ENCODE peak calls at places on chromosomes 4 and X, in five cellular contexts. One of them, this sample, is unnamed.

GRCh38 chr4:76011700-76012387 is 4.5 kb upstream of the CXCL9 start:
- DNase-seq in AG10803: peak
- DNase-seq in skeletal muscle cell: peak
- DNase-seq in dorsolateral prefrontal cortex: no peak
- DNase-seq in HCT116: no peak
- DNase-seq in this sample: peak

GRCh38 chr4:89482926-89483595 is 175.5 kb upstream of the GPRIN3 start:
- DNase-seq in AG10803: no peak
- DNase-seq in skeletal muscle cell: no peak
- DNase-seq in dorsolateral prefrontal cortex: no peak
- DNase-seq in HCT116: no peak
- DNase-seq in this sample: no peak

GRCh38 chr4:138522366-138522765 is 280.2 kb upstream of the SLC7A11 start:
- DNase-seq in AG10803: peak
- DNase-seq in skeletal muscle cell: no peak
- DNase-seq in dorsolateral prefrontal cortex: no peak
- DNase-seq in HCT116: peak
- DNase-seq in this sample: no peak

GRCh38 chr4:114005569-114006442 is 26.4 kb upstream of the ARSJ start:
- DNase-seq in AG10803: peak
- DNase-seq in skeletal muscle cell: peak
- DNase-seq in dorsolateral prefrontal cortex: no peak
- DNase-seq in HCT116: no peak
- DNase-seq in this sample: no peak

GRCh38 chr4:75502671-75503070 is 11.5 kb downstream of the RCHY1 start:
- DNase-seq in AG10803: no peak
- DNase-seq in skeletal muscle cell: no peak
- DNase-seq in dorsolateral prefrontal cortex: no peak
- DNase-seq in HCT116: no peak
- DNase-seq in this sample: no peak

GRCh38 chr4:10285028-10285427 is 168.4 kb upstream of the WDR1 start:
- DNase-seq in AG10803: no peak
- DNase-seq in skeletal muscle cell: no peak
- DNase-seq in dorsolateral prefrontal cortex: no peak
- DNase-seq in HCT116: no peak
- DNase-seq in this sample: no peak

GRCh38 chr4:187558391-187558790 is 437.2 kb upstream of the ZFP42 start:
- DNase-seq in AG10803: no peak
- DNase-seq in skeletal muscle cell: no peak
- DNase-seq in dorsolateral prefrontal cortex: no peak
- DNase-seq in HCT116: no peak
- DNase-seq in this sample: no peak

GRCh38 chr4:183658362-183659028 is 490 bp downstream of the RWDD4 start:
- DNase-seq in AG10803: peak
- DNase-seq in skeletal muscle cell: no peak
- DNase-seq in dorsolateral prefrontal cortex: no peak
- DNase-seq in HCT116: no peak
- DNase-seq in this sample: no peak

GRCh38 chrX:6002056-6002455 is 226.6 kb downstream of the NLGN4X start:
- DNase-seq in AG10803: no peak
- DNase-seq in skeletal muscle cell: no peak
- DNase-seq in dorsolateral prefrontal cortex: no peak
- DNase-seq in HCT116: no peak
- DNase-seq in this sample: no peak

GRCh38 chr4:68176904-68177303 is 47.2 kb upstream of the TMPRSS11F start:
- DNase-seq in AG10803: no peak
- DNase-seq in skeletal muscle cell: no peak
- DNase-seq in dorsolateral prefrontal cortex: no peak
- DNase-seq in HCT116: no peak
- DNase-seq in this sample: no peak

GRCh38 chr4:140037353-140038030 is 116.5 kb downstream of the MAML3 start:
- DNase-seq in AG10803: peak
- DNase-seq in skeletal muscle cell: peak
- DNase-seq in dorsolateral prefrontal cortex: no peak
- DNase-seq in HCT116: no peak
- DNase-seq in this sample: peak

GRCh38 chrX:149508467-149508866 is 3.4 kb upstream of the IDS start:
- DNase-seq in AG10803: no peak
- DNase-seq in skeletal muscle cell: no peak
- DNase-seq in dorsolateral prefrontal cortex: no peak
- DNase-seq in HCT116: no peak
- DNase-seq in this sample: no peak

GRCh38 chr4:158053801-158054200 is 119.0 kb downstream of the GASK1B start:
- DNase-seq in AG10803: no peak
- DNase-seq in skeletal muscle cell: no peak
- DNase-seq in dorsolateral prefrontal cortex: no peak
- DNase-seq in HCT116: no peak
- DNase-seq in this sample: no peak

GRCh38 chr4:110949516-110949915 is 326.6 kb upstream of the PITX2 start:
- DNase-seq in AG10803: no peak
- DNase-seq in skeletal muscle cell: no peak
- DNase-seq in dorsolateral prefrontal cortex: no peak
- DNase-seq in HCT116: no peak
- DNase-seq in this sample: no peak

GRCh38 chrX:12308420-12308819 is 170.1 kb downstream of the FRMPD4 start:
- DNase-seq in AG10803: no peak
- DNase-seq in skeletal muscle cell: no peak
- DNase-seq in dorsolateral prefrontal cortex: peak
- DNase-seq in HCT116: no peak
- DNase-seq in this sample: no peak

GRCh38 chrX:49627030-49627777 is 28.4 kb downstream of the GAGE1 start:
- DNase-seq in AG10803: peak
- DNase-seq in skeletal muscle cell: no peak
- DNase-seq in dorsolateral prefrontal cortex: no peak
- DNase-seq in HCT116: peak
- DNase-seq in this sample: no peak

GRCh38 chr4:5474756-5475155 is 233.6 kb downstream of the EVC2 start:
- DNase-seq in AG10803: peak
- DNase-seq in skeletal muscle cell: no peak
- DNase-seq in dorsolateral prefrontal cortex: no peak
- DNase-seq in HCT116: no peak
- DNase-seq in this sample: no peak

GRCh38 chrX:55489315-55490009 is at the start of gene USP51:
- DNase-seq in AG10803: peak
- DNase-seq in skeletal muscle cell: no peak
- DNase-seq in dorsolateral prefrontal cortex: peak
- DNase-seq in HCT116: no peak
- DNase-seq in this sample: no peak

GRCh38 chr4:1026115-1026514 is 14.7 kb downstream of the FGFRL1 start:
- DNase-seq in AG10803: no peak
- DNase-seq in skeletal muscle cell: no peak
- DNase-seq in dorsolateral prefrontal cortex: no peak
- DNase-seq in HCT116: no peak
- DNase-seq in this sample: no peak

GRCh38 chr4:24690436-24690835 is 104.9 kb upstream of the SOD3 start:
- DNase-seq in AG10803: peak
- DNase-seq in skeletal muscle cell: peak
- DNase-seq in dorsolateral prefrontal cortex: no peak
- DNase-seq in HCT116: no peak
- DNase-seq in this sample: no peak

GRCh38 chr4:58191086-58191485 is 1080.9 kb upstream of the IGFBP7 start:
- DNase-seq in AG10803: no peak
- DNase-seq in skeletal muscle cell: no peak
- DNase-seq in dorsolateral prefrontal cortex: no peak
- DNase-seq in HCT116: no peak
- DNase-seq in this sample: no peak

GRCh38 chr4:85774000-85774399 is 299.1 kb downstream of the ARHGAP24 start:
- DNase-seq in AG10803: no peak
- DNase-seq in skeletal muscle cell: no peak
- DNase-seq in dorsolateral prefrontal cortex: no peak
- DNase-seq in HCT116: no peak
- DNase-seq in this sample: no peak

GRCh38 chr4:185838514-185839203 is 26.7 kb upstream of the SORBS2 start:
- DNase-seq in AG10803: peak
- DNase-seq in skeletal muscle cell: no peak
- DNase-seq in dorsolateral prefrontal cortex: no peak
- DNase-seq in HCT116: no peak
- DNase-seq in this sample: no peak

GRCh38 chr4:147640331-147640730 is 23.1 kb downstream of the TMEM184C start:
- DNase-seq in AG10803: peak
- DNase-seq in skeletal muscle cell: no peak
- DNase-seq in dorsolateral prefrontal cortex: no peak
- DNase-seq in HCT116: no peak
- DNase-seq in this sample: no peak

GRCh38 chr4:118953276-118953675 is 64.6 kb downstream of the SYNPO2 start:
- DNase-seq in AG10803: no peak
- DNase-seq in skeletal muscle cell: no peak
- DNase-seq in dorsolateral prefrontal cortex: no peak
- DNase-seq in HCT116: no peak
- DNase-seq in this sample: no peak

GRCh38 chr4:118950929-118951570 is 62.4 kb downstream of the SYNPO2 start:
- DNase-seq in AG10803: no peak
- DNase-seq in skeletal muscle cell: no peak
- DNase-seq in dorsolateral prefrontal cortex: no peak
- DNase-seq in HCT116: no peak
- DNase-seq in this sample: no peak

GRCh38 chr4:118947095-118947494 is 58.4 kb downstream of the SYNPO2 start:
- DNase-seq in AG10803: no peak
- DNase-seq in skeletal muscle cell: no peak
- DNase-seq in dorsolateral prefrontal cortex: no peak
- DNase-seq in HCT116: no peak
- DNase-seq in this sample: no peak

GRCh38 chr4:118950224-118950623 is 61.6 kb downstream of the SYNPO2 start:
- DNase-seq in AG10803: no peak
- DNase-seq in skeletal muscle cell: no peak
- DNase-seq in dorsolateral prefrontal cortex: no peak
- DNase-seq in HCT116: no peak
- DNase-seq in this sample: no peak

DNA sequence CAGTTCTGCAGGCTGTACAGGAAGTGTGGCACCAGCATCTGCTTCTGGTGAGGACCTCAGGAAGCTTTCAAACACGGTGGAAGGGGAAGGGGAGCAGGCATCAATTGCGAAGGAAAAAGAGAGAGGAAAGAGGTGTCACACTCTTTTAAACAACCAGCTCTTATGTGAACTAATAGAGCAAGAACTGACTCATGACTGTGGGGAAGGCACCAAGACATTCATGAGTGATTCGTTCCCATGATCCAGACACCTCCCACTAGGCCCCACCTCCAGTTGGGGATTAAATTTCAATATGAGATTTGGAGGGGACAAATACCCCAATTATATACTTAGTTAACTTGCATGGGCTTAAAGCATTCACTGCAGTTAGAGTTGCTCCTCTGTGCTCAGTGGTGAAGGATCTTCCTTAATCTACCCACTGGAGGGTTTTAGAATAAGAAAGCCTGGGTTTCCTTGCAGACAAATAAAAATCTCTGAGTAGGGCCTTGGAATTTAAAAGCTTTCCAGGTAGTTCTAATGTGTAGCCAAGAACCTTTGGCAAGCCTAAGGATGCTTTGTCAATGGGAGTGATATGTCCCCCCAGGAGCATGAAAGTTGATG is 60.0 kb downstream of the SYNPO2 start:
- DNase-seq in AG10803: no peak
- DNase-seq in skeletal muscle cell: no peak
- DNase-seq in dorsolateral prefrontal cortex: no peak
- DNase-seq in HCT116: no peak
- DNase-seq in this sample: no peak
- H3K4me3 ChIP-seq in AG10803: no peak
- H3K4me3 ChIP-seq in skeletal muscle cell: no peak
- H3K4me3 ChIP-seq in dorsolateral prefrontal cortex: no peak
- H3K4me3 ChIP-seq in HCT116: no peak
- H3K4me3 ChIP-seq in this sample: no peak

GRCh38 chr4:18318682-18319410 is 297.3 kb upstream of the LCORL start:
- DNase-seq in AG10803: no peak
- DNase-seq in skeletal muscle cell: no peak
- DNase-seq in dorsolateral prefrontal cortex: peak
- DNase-seq in HCT116: no peak
- DNase-seq in this sample: no peak

GRCh38 chr4:18319456-18319855 is 297.9 kb upstream of the LCORL start:
- DNase-seq in AG10803: no peak
- DNase-seq in skeletal muscle cell: no peak
- DNase-seq in dorsolateral prefrontal cortex: no peak
- DNase-seq in HCT116: no peak
- DNase-seq in this sample: no peak

DNA sequence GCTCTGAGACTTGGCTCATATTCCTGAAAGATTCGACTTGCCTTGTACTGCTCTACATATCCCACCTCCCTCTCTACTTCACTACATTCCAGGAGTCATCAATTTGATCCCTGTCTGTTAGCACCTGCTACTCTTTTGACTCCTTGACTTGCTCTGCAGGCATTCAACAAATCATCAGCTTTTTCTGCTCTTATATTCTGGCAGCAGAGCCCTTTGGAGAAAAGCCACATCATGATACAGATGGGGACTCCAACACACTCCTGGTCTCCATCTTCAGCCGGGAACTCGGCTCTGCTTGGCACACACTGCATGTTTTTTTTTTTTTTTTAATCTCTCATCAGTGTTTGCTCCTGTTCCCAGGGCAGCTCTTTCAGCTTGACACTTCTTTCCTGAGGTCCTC is 293.2 kb upstream of the LCORL start:
- DNase-seq in AG10803: no peak
- DNase-seq in skeletal muscle cell: no peak
- DNase-seq in dorsolateral prefrontal cortex: no peak
- DNase-seq in HCT116: no peak
- DNase-seq in this sample: no peak
- H3K4me3 ChIP-seq in AG10803: no peak
- H3K4me3 ChIP-seq in skeletal muscle cell: no peak
- H3K4me3 ChIP-seq in dorsolateral prefrontal cortex: no peak
- H3K4me3 ChIP-seq in HCT116: no peak
- H3K4me3 ChIP-seq in this sample: no peak

GRCh38 chrX:153878969-153879653 is 6.9 kb downstream of the L1CAM start:
- DNase-seq in AG10803: no peak
- DNase-seq in skeletal muscle cell: no peak
- DNase-seq in dorsolateral prefrontal cortex: no peak
- DNase-seq in HCT116: no peak
- DNase-seq in this sample: no peak
- H3K4me3 ChIP-seq in AG10803: no peak
- H3K4me3 ChIP-seq in skeletal muscle cell: no peak
- H3K4me3 ChIP-seq in dorsolateral prefrontal cortex: no peak
- H3K4me3 ChIP-seq in HCT116: no peak
- H3K4me3 ChIP-seq in this sample: no peak

DNA sequence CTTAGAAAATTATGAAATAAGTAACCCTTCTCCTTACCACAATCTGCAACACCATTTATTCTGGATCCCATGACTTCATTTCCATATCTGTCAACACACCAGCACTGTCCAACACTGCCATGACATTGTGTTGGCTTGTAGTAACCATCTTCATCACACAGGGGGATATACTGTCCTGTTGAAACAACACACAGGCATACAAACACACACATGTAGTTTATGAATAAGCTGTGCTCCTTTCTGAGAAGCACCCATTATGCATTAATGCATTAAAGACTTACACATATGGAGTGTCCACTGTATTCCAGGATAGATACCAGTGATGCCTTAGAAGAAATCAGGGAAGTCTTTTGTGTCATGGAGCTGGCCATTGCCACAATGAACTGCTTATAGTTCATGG is 496.9 kb downstream of the SPOCK3 start:
- DNase-seq in AG10803: no peak
- DNase-seq in skeletal muscle cell: no peak
- DNase-seq in dorsolateral prefrontal cortex: no peak
- DNase-seq in HCT116: no peak
- DNase-seq in this sample: no peak
- H3K4me3 ChIP-seq in AG10803: no peak
- H3K4me3 ChIP-seq in skeletal muscle cell: no peak
- H3K4me3 ChIP-seq in dorsolateral prefrontal cortex: no peak
- H3K4me3 ChIP-seq in HCT116: no peak
- H3K4me3 ChIP-seq in this sample: no peak